ENCODE peak calls at places on chromosomes 2 and 18, in ten cellular contexts. V is fibroblast of lung, S is fibroblast of mammary gland, L is A549, B is right lobe of liver, M is esophagus squamous epithelium, A is hepatocyte, E is DND-41, X is bronchial epithelial cell, K is dorsolateral prefrontal cortex. U is an unnamed sample.

GRCh38 chr2:235903803-235904637 is 264.2 kb downstream of the GBX2 start:
- DNase-seq in V (no peak), B (no peak), L (no peak), E (no peak), S (no peak), M (no peak), X (no peak), K (no peak), A (no peak), U (no peak)

GRCh38 chr2:66464930-66465637 is 30.2 kb downstream of the MEIS1 start:
- DNase-seq in E (no peak), X (no peak), K (no peak), V (no peak), S (no peak), L (no peak), B (no peak), A (no peak), M (no peak), U (no peak)

GRCh38 chr2:177028296-177028695 is 184.3 kb upstream of the HNRNPA3 start:
- DNase-seq in M (no peak), B (no peak), X (no peak), V (no peak), A (no peak), K (no peak), E (no peak), S (no peak), L (no peak), U (no peak)

GRCh38 chr2:24206714-24207113 is 31.9 kb downstream of the FAM228A start:
- DNase-seq in S (no peak), K (no peak), X (no peak), M (no peak), E (no peak), B (no peak), V (no peak), L (no peak), A (no peak), U (no peak)

GRCh38 chr18:70459251-70459650 is 170.4 kb downstream of the SOCS6 start:
- DNase-seq in V (no peak), S (no peak), B (no peak), E (no peak), X (no peak), K (no peak), M (no peak), L (no peak), A (no peak), U (no peak)

GRCh38 chr2:134774786-134775641 is 56.2 kb upstream of the TMEM163 start:
- DNase-seq in V (no peak), S (no peak), B (no peak), E (peak), M (no peak), X (peak), K (no peak), L (no peak), A (no peak), U (no peak)

GRCh38 chr2:214066847-214067246 is 344.0 kb upstream of the VWC2L start:
- DNase-seq in B (no peak), A (no peak), S (no peak), M (no peak), V (no peak), L (no peak), X (no peak), E (no peak), K (no peak), U (no peak)

GRCh38 chr2:118845005-118845842 is 2.2 kb downstream of the EN1 start:
- DNase-seq in B (no peak), X (no peak), M (no peak), L (no peak), S (no peak), V (no peak), A (no peak), E (no peak), K (no peak), U (no peak)

GRCh38 chr2:143830476-143830875 is 689.4 kb downstream of the ZEB2 start:
- DNase-seq in A (no peak), K (no peak), E (no peak), S (no peak), B (no peak), L (no peak), V (no peak), M (no peak), X (no peak), U (no peak)

GRCh38 chr2:68732036-68732435 is 2.6 kb upstream of the ARHGAP25 start:
- DNase-seq in M (no peak), L (no peak), X (no peak), S (no peak), A (no peak), K (no peak), B (no peak), V (no peak), E (no peak), U (no peak)

GRCh38 chr2:46776687-46777327 is 138.8 kb downstream of the MCFD2 start:
- DNase-seq in L (peak), S (peak), E (peak), B (peak), X (peak), M (no peak), V (peak), K (no peak), A (peak), U (peak)

GRCh38 chr2:64177315-64177714 is 33.1 kb upstream of the PELI1 start:
- DNase-seq in A (no peak), M (no peak), V (peak), S (peak), X (no peak), K (no peak), B (no peak), L (no peak), E (no peak), U (no peak)

GRCh38 chr2:120344991-120345975 is 653 bp upstream of the INHBB start:
- DNase-seq in S (no peak), V (no peak), M (no peak), B (no peak), L (no peak), E (no peak), X (no peak), K (no peak), A (peak), U (peak)

GRCh38 chr2:113202305-113203216 is 28.8 kb downstream of the PSD4 start:
- DNase-seq in A (no peak), E (no peak), M (no peak), L (no peak), K (peak), B (no peak), V (no peak), S (no peak), X (no peak), U (no peak)

GRCh38 chr2:197152451-197153228 is 157.9 kb downstream of the ANKRD44 start:
- DNase-seq in M (no peak), K (no peak), S (no peak), E (no peak), X (peak), V (peak), B (no peak), A (no peak), L (no peak), U (peak)

GRCh38 chr2:171703574-171704347 is 16.5 kb downstream of the DYNC1I2 start:
- DNase-seq in S (peak), X (peak), M (no peak), V (peak), E (no peak), B (no peak), K (no peak), A (peak), L (peak), U (peak)

GRCh38 chr18:22165049-22165602 is 4.3 kb upstream of the GATA6 start:
- DNase-seq in E (no peak), S (no peak), M (no peak), L (no peak), A (peak), B (no peak), V (no peak), K (no peak), X (no peak), U (no peak)
- H3K4me3 ChIP-seq in E (no peak), S (no peak), M (no peak), L (no peak), A (peak), B (peak), V (no peak), K (no peak), X (no peak), U (no peak)

GRCh38 chr2:62775367-62775668 is 69.8 kb downstream of the EHBP1 start:
- DNase-seq in M (no peak), L (no peak), K (no peak), X (no peak), S (no peak), V (no peak), A (no peak), E (no peak), B (no peak), U (no peak)
- TF ChIP-seq CTCF in M (no peak), L (no peak), K (no peak), X (no peak), S (no peak), V (no peak), A (no peak), E (no peak), B (no peak), U (no peak)

DNA sequence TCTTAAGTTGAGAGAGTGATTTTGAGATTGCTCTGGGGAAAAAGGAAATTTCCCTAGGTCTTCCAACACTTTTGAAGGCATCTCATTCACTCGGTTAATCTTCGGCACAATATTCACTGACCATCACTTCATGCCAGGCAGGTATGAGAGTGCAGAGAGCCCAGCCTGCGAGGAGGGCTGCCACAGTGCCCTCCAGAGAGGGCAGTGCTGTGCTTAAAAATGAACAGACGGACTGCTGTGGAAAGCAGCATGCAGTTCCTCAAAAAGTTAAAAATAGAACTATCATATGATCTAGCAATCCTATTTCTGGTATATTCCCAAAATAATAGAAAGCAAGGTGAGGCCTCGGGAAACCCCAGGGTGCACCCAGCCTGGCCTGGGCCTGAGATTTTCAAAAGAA is 374.9 kb upstream of the RAB6C start:
- DNase-seq in K (no peak), S (no peak), V (no peak), E (no peak), B (no peak), X (no peak), M (no peak), A (no peak), L (no peak), U (no peak)
- H3K4me3 ChIP-seq in K (no peak), S (no peak), V (no peak), E (no peak), B (no peak), X (no peak), M (no peak), A (no peak), L (no peak), U (no peak)

GRCh38 chr2:238709324-238709723 is 138.6 kb upstream of the TWIST2 start:
- DNase-seq in L (no peak), X (no peak), M (no peak), S (peak), V (no peak), K (no peak), E (no peak), A (no peak), B (no peak), U (no peak)

GRCh38 chr2:238703436-238703835 is 144.4 kb upstream of the TWIST2 start:
- DNase-seq in K (no peak), L (no peak), S (no peak), V (no peak), M (no peak), B (no peak), A (no peak), X (no peak), E (no peak), U (no peak)

GRCh38 chr2:238706163-238706562 is 141.7 kb upstream of the TWIST2 start:
- DNase-seq in A (no peak), X (no peak), V (no peak), L (no peak), E (no peak), K (no peak), B (no peak), M (no peak), S (no peak), U (no peak)

GRCh38 chr2:238704471-238705230 is 143.2 kb upstream of the TWIST2 start:
- DNase-seq in K (no peak), L (no peak), S (no peak), M (no peak), B (no peak), A (no peak), V (no peak), E (no peak), X (no peak), U (no peak)

GRCh38 chr2:238706673-238707072 is 141.2 kb upstream of the TWIST2 start:
- DNase-seq in A (no peak), L (no peak), M (no peak), X (no peak), B (no peak), E (no peak), V (no peak), S (no peak), K (no peak), U (no peak)
- TF ChIP-seq CTCF in A (no peak), L (no peak), M (no peak), X (peak), B (peak), E (no peak), V (peak), S (peak), K (peak), U (peak)

GRCh38 chr2:12391097-12391496 is 325.6 kb upstream of the TRIB2 start:
- DNase-seq in X (no peak), B (no peak), V (no peak), L (no peak), K (no peak), S (no peak), E (no peak), M (no peak), A (peak), U (no peak)

GRCh38 chr2:12389354-12390045 is 327.2 kb upstream of the TRIB2 start:
- DNase-seq in A (no peak), K (no peak), X (peak), V (peak), M (no peak), S (peak), L (no peak), B (no peak), E (no peak), U (no peak)
- H3K4me3 ChIP-seq in A (no peak), K (no peak), X (no peak), V (no peak), M (no peak), S (no peak), L (no peak), B (no peak), E (no peak), U (no peak)

GRCh38 chr2:219140726-219141125 is 19.9 kb downstream of the NHEJ1 start:
- DNase-seq in A (no peak), S (no peak), E (no peak), V (no peak), L (no peak), M (no peak), X (no peak), B (no peak), K (no peak), U (no peak)

GRCh38 chr2:219142329-219142728 is 18.3 kb downstream of the NHEJ1 start:
- DNase-seq in K (no peak), V (peak), E (no peak), S (peak), M (no peak), A (no peak), L (no peak), B (no peak), X (peak), U (no peak)
- TF ChIP-seq CTCF in K (no peak), V (peak), E (no peak), S (peak), M (no peak), A (no peak), L (no peak), B (no peak), X (no peak), U (no peak)

GRCh38 chr2:105187531-105187930 is 54.0 kb upstream of the GPR45 start:
- DNase-seq in E (no peak), M (no peak), K (no peak), S (peak), L (no peak), V (no peak), A (no peak), B (no peak), X (no peak), U (no peak)

GRCh38 chr2:105183555-105184323 is 57.8 kb upstream of the GPR45 start:
- DNase-seq in M (no peak), B (no peak), E (no peak), S (no peak), X (no peak), V (no peak), L (no peak), A (no peak), K (no peak), U (peak)

GRCh38 chr2:105184420-105184819 is 57.1 kb upstream of the GPR45 start:
- DNase-seq in B (no peak), E (no peak), M (no peak), V (no peak), X (no peak), L (no peak), A (peak), S (no peak), K (no peak), U (no peak)

GRCh38 chr2:105186967-105187498 is 54.5 kb upstream of the GPR45 start:
- DNase-seq in S (no peak), X (no peak), V (no peak), M (no peak), K (no peak), A (no peak), E (no peak), L (no peak), B (no peak), U (no peak)

DNA sequence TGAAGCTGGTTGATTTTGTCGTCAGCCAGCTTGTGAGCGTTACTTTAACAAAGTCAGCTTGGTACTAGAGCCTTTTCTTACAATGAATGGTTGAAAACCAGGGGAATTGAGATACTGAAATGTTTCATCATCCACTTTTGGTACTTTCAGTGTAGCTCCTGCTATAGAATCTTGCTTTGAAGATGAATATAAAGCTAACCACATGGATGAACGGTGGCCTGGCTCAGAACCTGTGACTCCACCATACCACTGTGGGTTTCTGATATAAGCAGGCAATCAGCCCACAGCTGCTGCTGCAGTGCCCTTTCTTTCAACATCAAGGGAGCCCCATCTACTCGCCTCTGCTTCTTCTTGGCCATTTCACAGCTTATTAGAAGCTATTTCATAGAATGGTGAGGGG is 53.2 kb upstream of the GPR45 start:
- DNase-seq in K (no peak), L (no peak), A (no peak), V (no peak), S (no peak), B (no peak), E (peak), M (no peak), X (no peak), U (peak)
- H3K4me3 ChIP-seq in K (no peak), L (no peak), A (no peak), V (no peak), S (no peak), B (no peak), E (no peak), M (no peak), X (no peak), U (no peak)

DNA sequence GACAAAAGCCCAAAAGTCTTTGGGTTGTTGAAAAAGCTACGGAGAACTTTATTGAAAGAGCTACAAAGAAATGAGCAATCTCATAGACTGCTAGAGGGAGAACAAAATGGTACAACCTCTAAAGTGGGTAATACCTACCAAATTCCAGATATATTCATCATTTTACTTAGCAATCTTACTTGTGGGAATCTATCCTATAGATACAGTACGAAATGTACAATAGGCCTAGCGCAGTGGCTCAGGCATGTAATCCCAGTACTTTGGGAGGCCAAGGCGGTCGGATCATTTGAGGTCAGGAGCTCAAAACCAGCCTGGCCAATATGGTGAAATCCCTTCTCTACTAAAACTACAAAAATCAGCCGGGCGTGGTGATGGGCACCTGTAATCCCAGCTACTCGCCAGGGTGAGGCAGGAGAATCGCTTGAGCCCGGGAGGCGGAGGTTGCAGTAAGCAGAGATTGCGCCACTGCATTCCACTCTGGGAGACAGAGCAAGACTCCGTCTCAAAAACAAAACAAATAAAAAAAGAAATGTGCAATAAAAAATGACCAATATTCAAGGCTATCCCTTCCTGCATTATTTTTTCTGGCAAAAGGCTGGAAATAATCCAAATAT is 10.1 kb downstream of the EXOC6B start:
- DNase-seq in L (no peak), B (no peak), K (no peak), E (no peak), X (peak), V (peak), S (no peak), M (no peak), A (no peak), U (no peak)
- TF ChIP-seq CTCF in L (peak), B (no peak), K (no peak), E (no peak), X (no peak), V (no peak), S (no peak), M (no peak), A (peak), U (no peak)

GRCh38 chr2:54466880-54467279 is 10.8 kb downstream of the SPTBN1 start:
- DNase-seq in B (no peak), X (no peak), V (peak), S (peak), K (no peak), M (no peak), A (no peak), E (no peak), L (no peak), U (no peak)
- H3K4me3 ChIP-seq in B (no peak), X (no peak), V (peak), S (no peak), K (no peak), M (no peak), A (no peak), E (no peak), L (no peak), U (no peak)

U was measured in GM12865.